ENCODE peak calls at places on chromosomes 16 and 17, in ten cellular contexts. Q, A, B, S, H, I, V, G, Y and O are unnamed samples.

GRCh38 chr17:39750131-39751015 is 12.6 kb downstream of the GRB7 start:
- DNase-seq in Q (no peak), A (peak), B (no peak), S (no peak), H (peak), I (no peak), V (no peak), G (no peak), Y (peak), O (no peak)

GRCh38 chr16:68737046-68737729 is at the start of gene CDH1:
- DNase-seq in Q (peak), A (no peak), B (peak), S (peak), H (no peak), I (no peak), V (peak), G (no peak), Y (no peak), O (no peak)

GRCh38 chr17:35074711-35075707 is 11.5 kb upstream of the RFFL start:
- DNase-seq in Q (no peak), A (no peak), B (no peak), S (no peak), H (no peak), I (no peak), V (no peak), G (no peak), Y (no peak), O (no peak)

GRCh38 chr17:19331134-19331533 is 31.4 kb downstream of the B9D1 start:
- DNase-seq in Q (no peak), A (no peak), B (no peak), S (no peak), H (no peak), I (peak), V (no peak), G (no peak), Y (no peak), O (no peak)

GRCh38 chr16:88468289-88469129 is 15.4 kb downstream of the ZFPM1 start:
- DNase-seq in Q (no peak), A (no peak), B (peak), S (no peak), H (no peak), I (peak), V (no peak), G (no peak), Y (no peak), O (peak)

GRCh38 chr16:72286936-72287620 is 115.1 kb upstream of the PMFBP1 start:
- DNase-seq in Q (no peak), A (no peak), B (no peak), S (no peak), H (no peak), I (no peak), V (no peak), G (no peak), Y (no peak), O (no peak)

GRCh38 chr16:5633845-5634440 is 536.3 kb upstream of the EEF2KMT start:
- DNase-seq in Q (no peak), A (no peak), B (peak), S (no peak), H (no peak), I (peak), V (no peak), G (no peak), Y (no peak), O (peak)

GRCh38 chr17:11644265-11645212 is 46.3 kb downstream of the DNAH9 start:
- DNase-seq in Q (peak), A (peak), B (peak), S (peak), H (peak), I (peak), V (peak), G (peak), Y (peak), O (peak)

GRCh38 chr17:14323522-14323981 is 22.7 kb downstream of the HS3ST3B1 start:
- DNase-seq in Q (no peak), A (no peak), B (no peak), S (no peak), H (no peak), I (no peak), V (no peak), G (no peak), Y (no peak), O (no peak)

GRCh38 chr17:51006601-51007000 is 114.1 kb downstream of the SPAG9 start:
- DNase-seq in Q (no peak), A (no peak), B (no peak), S (no peak), H (no peak), I (peak), V (no peak), G (no peak), Y (no peak), O (no peak)

GRCh38 chr17:50830298-50830697 is 5.1 kb upstream of the WFIKKN2 start:
- DNase-seq in Q (no peak), A (no peak), B (no peak), S (no peak), H (no peak), I (no peak), V (no peak), G (no peak), Y (no peak), O (no peak)

GRCh38 chr17:19380551-19381284 is 2.4 kb downstream of the MAPK7 start:
- DNase-seq in Q (no peak), A (peak), B (no peak), S (no peak), H (no peak), I (no peak), V (no peak), G (no peak), Y (no peak), O (no peak)

GRCh38 chr16:14485811-14486519 is 144.1 kb downstream of the PARN start:
- DNase-seq in Q (no peak), A (no peak), B (no peak), S (no peak), H (no peak), I (no peak), V (no peak), G (no peak), Y (no peak), O (no peak)

GRCh38 chr17:4449736-4450135 is 16.0 kb downstream of the SPNS3 start:
- DNase-seq in Q (peak), A (no peak), B (no peak), S (no peak), H (no peak), I (no peak), V (no peak), G (no peak), Y (no peak), O (no peak)

GRCh38 chr17:18094409-18094807 is 6.7 kb downstream of the DRG2 start:
- DNase-seq in Q (no peak), A (no peak), B (no peak), S (no peak), H (no peak), I (no peak), V (no peak), G (no peak), Y (no peak), O (no peak)

GRCh38 chr17:71446635-71447034 is 674.2 kb upstream of the SOX9 start:
- DNase-seq in Q (no peak), A (no peak), B (no peak), S (no peak), H (no peak), I (peak), V (no peak), G (no peak), Y (no peak), O (no peak)

GRCh38 chr16:75580-76501 is 2.2 kb upstream of the MPG start:
- DNase-seq in Q (peak), A (peak), B (no peak), S (no peak), H (no peak), I (peak), V (peak), G (peak), Y (peak), O (peak)

GRCh38 chr16:74451951-74452758 is 30.9 kb upstream of the CLEC18B start:
- DNase-seq in Q (no peak), A (no peak), B (no peak), S (peak), H (peak), I (no peak), V (no peak), G (no peak), Y (no peak), O (no peak)

GRCh38 chr17:1906622-1907021 is 76.8 kb downstream of the RPA1 start:
- DNase-seq in Q (no peak), A (no peak), B (no peak), S (no peak), H (no peak), I (no peak), V (no peak), G (no peak), Y (no peak), O (no peak)

GRCh38 chr17:74369665-74370490 is 2.6 kb downstream of the GPR142 start:
- DNase-seq in Q (no peak), A (no peak), B (no peak), S (no peak), H (no peak), I (no peak), V (no peak), G (no peak), Y (no peak), O (no peak)

GRCh38 chr16:12502671-12503070 is 301.0 kb downstream of the CPPED1 start:
- DNase-seq in Q (no peak), A (no peak), B (no peak), S (no peak), H (no peak), I (no peak), V (no peak), G (no peak), Y (no peak), O (no peak)

GRCh38 chr17:82113422-82113821 is 15.4 kb upstream of the FASN start:
- DNase-seq in Q (no peak), A (no peak), B (no peak), S (no peak), H (no peak), I (no peak), V (no peak), G (no peak), Y (no peak), O (no peak)

DNA sequence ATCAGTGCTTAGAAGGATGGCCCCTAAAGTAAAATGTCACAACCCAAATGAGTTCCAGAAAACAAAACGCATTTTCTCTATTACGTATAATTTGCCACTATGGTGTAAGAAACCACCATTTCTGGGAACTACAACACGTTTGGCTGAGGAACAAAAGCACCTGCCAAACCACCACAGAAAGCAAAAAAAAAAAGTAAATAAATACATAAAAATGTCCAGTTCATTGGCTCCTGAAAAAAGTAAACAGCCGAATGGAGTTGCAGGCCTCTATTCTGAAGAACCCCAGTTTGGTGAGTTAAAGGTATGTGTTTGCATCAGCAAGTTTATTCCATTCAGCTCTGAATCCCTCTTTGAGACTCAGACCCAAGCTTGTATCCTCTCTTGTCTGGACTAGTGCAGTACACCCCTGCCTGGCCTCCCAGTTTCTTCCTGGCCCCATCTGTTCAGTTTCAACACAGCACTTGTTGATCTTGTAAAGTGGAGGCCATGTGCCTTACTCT is 36.9 kb downstream of the ERN1 start:
- DNase-seq in Q (peak), A (no peak), B (no peak), S (no peak), H (no peak), I (no peak), V (no peak), G (no peak), Y (no peak), O (no peak)
- TF ChIP-seq POLR2A in Q (no peak), A (no peak), B (no peak), S (no peak), H (no peak), I (no peak), V (no peak), G (no peak), Y (no peak), O (no peak)

DNA sequence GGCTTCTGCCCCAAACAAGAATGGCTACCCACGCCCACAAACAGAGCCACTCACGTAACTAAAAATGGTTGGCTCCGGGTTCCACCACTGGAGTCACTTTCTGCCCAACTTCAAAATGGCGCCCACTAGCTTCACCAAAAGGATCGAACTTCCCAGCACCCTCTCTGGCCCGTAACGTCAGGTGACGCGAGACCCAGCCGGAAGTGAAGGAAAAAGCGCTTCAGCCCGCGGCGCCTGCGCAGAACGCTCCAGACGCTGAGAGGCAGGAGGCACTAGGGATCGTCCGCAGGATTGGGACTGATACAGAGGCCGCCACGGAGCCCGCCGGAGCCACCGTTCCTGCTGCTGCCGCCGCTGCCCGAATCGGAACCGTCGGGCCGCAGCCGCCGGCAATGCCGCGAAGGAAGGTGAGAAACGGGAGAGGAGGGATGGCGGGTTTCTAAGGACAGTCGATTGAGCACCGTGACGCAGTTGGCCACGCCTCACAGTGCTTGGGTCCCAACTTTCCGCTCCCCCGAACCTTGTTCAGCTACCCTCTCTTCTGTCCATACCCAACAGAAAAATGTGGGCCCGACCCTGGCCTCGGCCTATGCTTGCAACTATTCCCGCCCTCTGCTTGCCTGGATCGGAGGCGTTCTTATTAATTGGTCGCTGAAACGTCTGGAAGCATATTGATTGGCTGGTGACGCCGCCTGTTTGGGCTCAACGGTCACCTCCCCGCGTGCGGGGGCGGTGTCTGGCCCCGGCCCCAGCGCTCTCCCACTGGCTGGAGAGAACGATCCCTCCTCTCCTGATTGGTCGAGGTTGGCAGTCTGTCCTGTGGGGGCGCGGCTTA is at the start of gene KAT7:
- DNase-seq in Q (peak), A (peak), B (peak), S (peak), H (peak), I (peak), V (peak), G (peak), Y (peak), O (peak)
- TF ChIP-seq POLR2A in Q (peak), A (peak), B (peak), S (peak), H (peak), I (peak), V (no peak), G (peak), Y (peak), O (peak)

GRCh38 chr16:84295203-84295850 is 649 bp downstream of the WFDC1 start:
- DNase-seq in Q (no peak), A (no peak), B (no peak), S (no peak), H (no peak), I (peak), V (no peak), G (no peak), Y (no peak), O (no peak)

GRCh38 chr16:84299734-84300440 is 5.2 kb downstream of the WFDC1 start:
- DNase-seq in Q (no peak), A (no peak), B (no peak), S (no peak), H (no peak), I (no peak), V (no peak), G (no peak), Y (no peak), O (no peak)

GRCh38 chr16:84294196-84295142 is at the start of gene WFDC1:
- DNase-seq in Q (peak), A (peak), B (no peak), S (no peak), H (no peak), I (peak), V (no peak), G (no peak), Y (no peak), O (peak)

GRCh38 chr16:84302111-84302954 is 7.7 kb downstream of the WFDC1 start:
- DNase-seq in Q (no peak), A (no peak), B (no peak), S (no peak), H (no peak), I (peak), V (no peak), G (no peak), Y (no peak), O (no peak)

DNA sequence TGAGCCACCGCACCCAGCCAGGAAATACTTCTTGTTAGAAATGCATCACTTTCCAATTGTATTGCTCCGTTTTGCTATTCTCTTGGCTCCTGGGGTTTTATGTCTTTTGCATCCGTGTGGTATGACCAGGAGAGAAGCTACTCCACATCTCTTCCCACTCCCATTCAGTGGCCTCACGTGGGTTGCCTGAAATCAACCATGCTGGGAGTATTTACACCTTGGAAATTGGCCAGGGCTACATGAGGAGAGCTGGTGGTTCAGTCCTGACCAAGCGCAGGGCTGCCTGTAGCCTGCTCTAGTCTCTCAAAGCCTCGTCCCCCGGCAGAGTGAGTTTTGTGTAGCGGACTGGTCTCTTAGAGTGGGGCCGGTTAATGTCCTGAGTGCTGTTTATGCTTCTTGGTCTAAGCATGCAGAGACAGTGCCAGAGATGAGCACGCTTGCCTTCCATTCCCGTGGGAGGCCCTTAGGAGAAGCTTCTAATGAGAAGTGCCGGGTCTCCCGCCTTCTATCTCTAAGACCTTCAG is 3.8 kb downstream of the WFDC1 start:
- DNase-seq in Q (no peak), A (no peak), B (no peak), S (no peak), H (no peak), I (no peak), V (no peak), G (no peak), Y (no peak), O (no peak)
- TF ChIP-seq POLR2A in Q (no peak), A (no peak), B (no peak), S (no peak), H (no peak), I (no peak), V (no peak), G (no peak), Y (no peak), O (no peak)

DNA sequence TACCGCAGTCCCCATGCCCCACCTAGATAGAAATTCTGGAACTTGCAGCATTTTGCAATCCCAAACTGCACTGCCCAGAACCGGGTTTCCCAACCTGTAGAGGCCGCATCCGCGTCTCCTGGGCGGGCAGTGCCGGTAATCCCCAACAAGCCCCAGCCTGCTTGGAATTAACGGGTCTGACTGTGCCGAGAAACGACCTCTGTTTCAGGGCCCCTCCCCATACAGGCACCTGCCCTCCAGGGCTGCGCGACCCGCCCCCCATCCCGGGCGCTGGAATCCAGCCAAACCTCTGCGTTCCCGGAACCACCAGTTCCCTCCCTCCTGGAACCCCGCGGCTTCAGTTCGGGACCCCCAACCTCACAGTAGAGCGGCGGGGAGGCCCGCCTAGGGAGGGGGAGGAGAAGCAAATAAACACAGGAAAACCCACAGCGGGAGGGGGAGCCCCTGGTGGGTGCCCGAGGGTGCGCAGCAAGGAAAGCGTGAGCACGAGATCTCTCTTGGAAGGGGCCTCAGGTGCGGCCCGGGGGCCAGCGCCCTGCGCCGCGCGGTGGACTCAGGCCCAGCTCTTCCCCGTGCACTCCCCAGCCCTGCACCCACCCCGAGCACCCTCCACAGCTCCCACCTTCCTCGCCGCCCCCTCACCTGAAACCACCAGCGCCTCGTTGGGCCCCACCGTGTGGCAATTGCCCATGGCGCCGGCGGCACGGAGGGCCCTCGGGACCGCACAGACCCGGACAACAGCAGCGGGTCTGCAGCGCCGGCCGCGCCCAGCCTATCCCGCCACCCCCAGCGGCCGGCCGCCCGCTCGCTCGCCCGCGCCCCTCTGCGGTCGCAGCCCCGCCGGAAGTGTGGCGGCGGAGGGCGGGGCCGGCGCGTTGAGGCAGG is at the start of gene FLOT2:
- DNase-seq in Q (peak), A (peak), B (no peak), S (no peak), H (no peak), I (peak), V (peak), G (peak), Y (peak), O (peak)
- TF ChIP-seq POLR2A in Q (peak), A (peak), B (peak), S (peak), H (peak), I (no peak), V (no peak), G (no peak), Y (no peak), O (peak)

GRCh38 chr17:43367588-43368242 is 31.1 kb upstream of the ARL4D start:
- DNase-seq in Q (no peak), A (no peak), B (peak), S (no peak), H (peak), I (peak), V (no peak), G (no peak), Y (no peak), O (peak)
- TF ChIP-seq POLR2A in Q (peak), A (no peak), B (peak), S (peak), H (peak), I (peak), V (no peak), G (peak), Y (no peak), O (peak)